ENCODE peak calls at places on chromosomes 12 and 14, in five cellular contexts. W, G, Y, J and K are unnamed samples.

GRCh38 chr12:125203145-125203765 is 138.0 kb downstream of the AACS start:
- DNase-seq in W (no peak), G (no peak), Y (no peak), J (no peak), K (no peak)

GRCh38 chr12:117333331-117334000 is 28.0 kb downstream of the NOS1 start:
- DNase-seq in W (no peak), G (no peak), Y (peak; percentile 14), J (no peak), K (no peak)

GRCh38 chr12:21893924-21894323 is 47.3 kb downstream of the ABCC9 start:
- DNase-seq in W (no peak), G (no peak), Y (no peak), J (no peak), K (no peak)

GRCh38 chr12:92648242-92649031 is 54.4 kb upstream of the PLEKHG7 start:
- DNase-seq in W (no peak), G (no peak), Y (no peak), J (no peak), K (no peak)

GRCh38 chr14:24115451-24116110 is 832 bp upstream of the NRL start:
- DNase-seq in W (no peak), G (no peak), Y (no peak), J (no peak), K (no peak)

GRCh38 chr14:75126679-75127473 is at the start of gene NEK9:
- DNase-seq in W (peak; percentile 96), G (peak; percentile 91), Y (peak; percentile 90), J (peak; percentile 94), K (peak; percentile 90)

GRCh38 chr14:99148131-99148530 is 123.9 kb downstream of the BCL11B start:
- DNase-seq in W (no peak), G (no peak), Y (no peak), J (no peak), K (no peak)

GRCh38 chr12:88127855-88128254 is 14.0 kb downstream of the CEP290 start:
- DNase-seq in W (no peak), G (no peak), Y (no peak), J (no peak), K (no peak)

GRCh38 chr14:81625343-81625742 is 91.7 kb upstream of the SEL1L start:
- DNase-seq in W (no peak), G (no peak), Y (no peak), J (no peak), K (no peak)

GRCh38 chr12:131413006-131413405 is 297.9 kb upstream of the SFSWAP start:
- DNase-seq in W (no peak), G (no peak), Y (no peak), J (no peak), K (no peak)

GRCh38 chr12:60335765-60336164 is 739.9 kb downstream of the SLC16A7 start:
- DNase-seq in W (no peak), G (no peak), Y (no peak), J (no peak), K (no peak)

GRCh38 chr14:24982472-24983155 is 67.3 kb downstream of the STXBP6 start:
- DNase-seq in W (no peak), G (no peak), Y (no peak), J (no peak), K (no peak)

GRCh38 chr12:19945559-19946485 is 422.5 kb upstream of the PDE3A start:
- DNase-seq in W (no peak), G (no peak), Y (no peak), J (no peak), K (no peak)

GRCh38 chr12:127599441-127599840 is 667.5 kb upstream of the TMEM132C start:
- DNase-seq in W (no peak), G (no peak), Y (no peak), J (no peak), K (no peak)

GRCh38 chr12:28887591-28887990 is 261.5 kb upstream of the FAR2 start:
- DNase-seq in W (no peak), G (no peak), Y (no peak), J (no peak), K (no peak)

GRCh38 chr14:72714094-72714493 is 179.8 kb downstream of the DPF3 start:
- DNase-seq in W (no peak), G (no peak), Y (no peak), J (no peak), K (no peak)

GRCh38 chr12:123900898-123901376 is 71.7 kb downstream of the CCDC92 start:
- DNase-seq in W (no peak), G (no peak), Y (no peak), J (no peak), K (no peak)

GRCh38 chr12:108822458-108823205 is 34.8 kb downstream of the SSH1 start:
- DNase-seq in W (no peak), G (no peak), Y (no peak), J (no peak), K (no peak)

GRCh38 chr12:108821407-108822397 is 35.7 kb downstream of the SSH1 start:
- DNase-seq in W (no peak), G (no peak), Y (peak; percentile 29), J (no peak), K (no peak)

GRCh38 chr12:108817909-108818308 is 39.5 kb downstream of the SSH1 start:
- DNase-seq in W (no peak), G (no peak), Y (no peak), J (no peak), K (no peak)

GRCh38 chr12:108819920-108820699 is 37.3 kb downstream of the SSH1 start:
- DNase-seq in W (no peak), G (no peak), Y (no peak), J (no peak), K (no peak)

DNA sequence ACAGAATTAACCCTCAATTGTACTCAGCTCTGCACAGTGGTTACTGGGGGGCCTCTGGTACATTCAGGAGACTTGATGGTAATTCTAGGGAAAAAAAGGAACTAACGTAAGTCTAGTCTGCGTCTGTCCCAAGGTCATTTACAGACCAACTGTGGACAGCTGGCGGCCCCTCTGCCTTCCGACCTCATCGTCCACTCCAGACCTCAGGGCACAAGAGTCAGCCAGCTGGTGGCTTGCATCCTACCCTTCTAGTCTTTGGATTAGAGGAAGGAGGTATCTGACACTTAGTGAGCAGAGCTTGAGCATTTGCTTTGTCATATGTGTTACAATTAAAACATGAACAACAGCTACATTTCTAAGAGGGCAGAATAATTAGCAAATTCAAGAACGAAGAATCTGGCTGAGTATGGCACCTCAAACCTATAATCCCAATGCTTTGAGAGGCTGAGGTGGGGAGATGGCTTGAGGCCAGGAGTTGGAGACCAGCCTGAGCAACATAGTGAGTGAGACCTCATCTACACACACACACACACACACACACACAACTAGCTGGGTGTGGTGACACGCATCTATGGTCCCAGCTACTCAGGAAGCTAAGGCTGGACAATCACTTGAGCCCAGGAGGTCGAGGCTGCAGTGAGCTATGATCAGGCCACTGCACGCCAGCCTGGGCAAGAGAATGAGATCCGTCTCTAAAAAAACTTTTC is 36.5 kb downstream of the SSH1 start:
- DNase-seq in W (no peak), G (no peak), Y (peak; percentile 80), J (no peak), K (no peak)
- H3K4me1 ChIP-seq in W (peaks cover 66% of the 10 kb centered on the region), G (peaks cover 72% of the 10 kb centered on the region), Y (peaks cover 75% of the 10 kb centered on the region), J (peaks cover 29% of the 10 kb centered on the region), K (peaks cover 8% of the 10 kb centered on the region)

GRCh38 chr12:103727638-103728037 is 113.4 kb downstream of the NT5DC3 start:
- DNase-seq in W (no peak), G (no peak), Y (no peak), J (no peak), K (no peak)

GRCh38 chr12:103731539-103731938 is 109.5 kb downstream of the NT5DC3 start:
- DNase-seq in W (no peak), G (no peak), Y (no peak), J (no peak), K (no peak)

GRCh38 chr12:103725398-103725797 is 115.6 kb downstream of the NT5DC3 start:
- DNase-seq in W (no peak), G (no peak), Y (no peak), J (no peak), K (no peak)

GRCh38 chr12:103728323-103728722 is 112.7 kb downstream of the NT5DC3 start:
- DNase-seq in W (no peak), G (no peak), Y (no peak), J (no peak), K (no peak)

DNA sequence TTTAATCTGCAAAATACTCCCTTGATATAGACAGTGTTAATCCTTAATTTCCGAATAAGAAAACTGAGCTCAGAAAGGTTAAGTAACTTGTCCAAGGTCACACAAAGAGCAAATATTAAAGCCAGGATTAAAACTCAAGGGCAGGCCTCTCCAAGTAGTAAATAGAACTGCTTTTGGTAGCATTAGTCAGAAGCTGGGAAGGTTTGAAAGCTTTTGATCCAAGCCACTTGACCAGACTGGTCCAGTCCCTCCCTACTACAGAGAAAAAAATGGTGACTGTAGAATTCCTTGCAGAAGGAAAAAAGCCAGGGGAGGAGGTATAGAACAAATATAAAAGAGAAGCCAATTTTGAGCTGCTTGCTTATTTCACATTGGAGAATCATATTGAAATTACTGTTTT is 111.5 kb downstream of the NT5DC3 start:
- DNase-seq in W (no peak), G (no peak), Y (no peak), J (no peak), K (no peak)
- TF ChIP-seq CTCF in W (no peak), G (no peak), Y (no peak), J (no peak), K (no peak)

GRCh38 chr12:30782316-30783173 is 27.8 kb upstream of the CAPRIN2 start:
- DNase-seq in W (peak; percentile 88), G (peak; percentile 42), Y (no peak), J (no peak), K (no peak)
- H3K9me3 ChIP-seq in W (no peaks in the 10 kb centered on the region), G (no peaks in the 10 kb centered on the region), Y (no peaks in the 10 kb centered on the region), J (no peaks in the 10 kb centered on the region), K (no peaks in the 10 kb centered on the region)

GRCh38 chr14:89319687-89320086 is 97.3 kb downstream of the FOXN3 start:
- DNase-seq in W (no peak), G (no peak), Y (no peak), J (no peak), K (no peak)
- H3K4me1 ChIP-seq in W (no peaks in the 10 kb centered on the region), G (peaks cover 6% of the 10 kb centered on the region), Y (peaks cover 7% of the 10 kb centered on the region), J (no peaks in the 10 kb centered on the region), K (no peaks in the 10 kb centered on the region)

GRCh38 chr14:55026793-55027560 is at the start of the genes SOCS4 and WDHD1:
- DNase-seq in W (peak; percentile 98), G (peak; percentile 97), Y (peak; percentile 95), J (peak; percentile 97), K (peak; percentile 94)
- TF ChIP-seq CTCF in W (no peak), G (peak; percentile 57), Y (no peak), J (peak; percentile 10), K (no peak)

GRCh38 chr14:28701733-28702132 is 64.9 kb upstream of the FOXG1 start:
- DNase-seq in W (no peak), G (no peak), Y (no peak), J (no peak), K (no peak)

GRCh38 chr14:28703482-28703881 is 63.1 kb upstream of the FOXG1 start:
- DNase-seq in W (no peak), G (no peak), Y (no peak), J (no peak), K (no peak)

GRCh38 chr14:28707814-28708213 is 58.8 kb upstream of the FOXG1 start:
- DNase-seq in W (no peak), G (no peak), Y (no peak), J (no peak), K (no peak)

GRCh38 chr14:28709571-28710305 is 56.8 kb upstream of the FOXG1 start:
- DNase-seq in W (no peak), G (no peak), Y (no peak), J (no peak), K (no peak)

GRCh38 chr14:28704153-28704552 is 62.4 kb upstream of the FOXG1 start:
- DNase-seq in W (no peak), G (no peak), Y (no peak), J (no peak), K (no peak)
- H3K9me3 ChIP-seq in W (no peaks in the 10 kb centered on the region), G (no peaks in the 10 kb centered on the region), Y (no peaks in the 10 kb centered on the region), J (no peaks in the 10 kb centered on the region), K (no peaks in the 10 kb centered on the region)